ENCODE peak calls at places on chromosomes 16 and 17, in six cellular contexts. Y, L, T, H, X and P are unnamed samples.
A peak's percentile ranks its signal among the peaks of the same experiment; 100 is the strongest.

GRCh38 chr17:12865769-12866168 is 76.5 kb downstream of the ARHGAP44 start:
- DNase-seq in X (no peak), T (no peak), L (no peak), Y (no peak), H (no peak), P (no peak)

GRCh38 chr17:59837362-59838195 is 55.2 kb downstream of the TUBD1 start:
- DNase-seq in X (peak; percentile 99), T (peak; percentile 99), L (peak; percentile 100), H (peak; percentile 99), Y (peak; percentile 67), P (peak; percentile 91)

GRCh38 chr17:61450641-61451537 is 1.3 kb upstream of the TBX4 start:
- DNase-seq in T (no peak), Y (no peak), X (no peak), L (no peak), H (no peak), P (no peak)

GRCh38 chr16:21302898-21303528 is 24.9 kb upstream of the CRYM start:
- DNase-seq in H (peak; percentile 62), L (no peak), Y (no peak), T (peak; percentile 38), X (no peak), P (no peak)

GRCh38 chr16:85615852-85616607 is 2.9 kb downstream of the GSE1 start:
- DNase-seq in T (no peak), L (peak; percentile 88), X (no peak), H (no peak), Y (peak; percentile 87), P (peak; percentile 77)

GRCh38 chr17:82301300-82301915 is 16.0 kb downstream of the CD7 start:
- DNase-seq in L (no peak), Y (no peak), X (no peak), H (no peak), T (no peak), P (no peak)

GRCh38 chr16:83402969-83403368 is 404.8 kb upstream of the HSBP1 start:
- DNase-seq in T (no peak), X (no peak), L (no peak), H (no peak), Y (no peak), P (no peak)

GRCh38 chr17:59377410-59377809 is 46.0 kb downstream of the YPEL2 start:
- DNase-seq in X (peak; percentile 78), H (no peak), Y (no peak), L (no peak), T (no peak), P (no peak)

GRCh38 chr17:66834426-66834918 is 445 bp upstream of the CACNG5 start:
- DNase-seq in Y (no peak), T (no peak), X (no peak), H (no peak), L (no peak), P (no peak)

GRCh38 chr17:17796787-17797061 is 40.1 kb downstream of the SREBF1 start:
- DNase-seq in Y (no peak), X (no peak), L (no peak), T (no peak), H (no peak), P (no peak)

GRCh38 chr16:86229866-86230656 is 280.3 kb upstream of the FOXF1 start:
- DNase-seq in H (no peak), T (no peak), L (no peak), Y (no peak), X (no peak), P (no peak)

GRCh38 chr17:44086364-44087311 is 16.1 kb downstream of the G6PC3 start:
- DNase-seq in T (peak; percentile 64), H (no peak), X (no peak), Y (peak; percentile 61), L (no peak), P (no peak)

GRCh38 chr16:89697161-89697615 is 4.3 kb downstream of the SPATA2L start:
- DNase-seq in H (no peak), X (no peak), Y (no peak), T (no peak), L (no peak), P (no peak)

GRCh38 chr17:10105513-10106001 is 92.8 kb downstream of the GAS7 start:
- DNase-seq in H (no peak), T (no peak), X (no peak), L (no peak), Y (no peak), P (no peak)

GRCh38 chr16:88747588-88748301 is 37.3 kb downstream of the PIEZO1 start:
- DNase-seq in H (no peak), T (no peak), X (no peak), L (peak; percentile 74), Y (no peak), P (no peak)

GRCh38 chr16:1763521-1764511 is 7.5 kb downstream of the NME3 start:
- DNase-seq in H (no peak), L (no peak), X (no peak), T (no peak), Y (no peak), P (no peak)

GRCh38 chr16:1437606-1438005 is 6.7 kb downstream of the PERCC1 start:
- DNase-seq in H (no peak), T (no peak), Y (no peak), L (no peak), X (no peak), P (no peak)

GRCh38 chr17:8871081-8871581 is 3.7 kb upstream of the PIK3R6 start:
- DNase-seq in H (no peak), X (no peak), L (no peak), T (no peak), Y (no peak), P (no peak)

GRCh38 chr16:1960665-1961630 is 1.6 kb downstream of the NDUFB10 start:
- DNase-seq in H (peak; percentile 53), T (no peak), X (no peak), Y (no peak), L (no peak), P (no peak)

GRCh38 chr16:22969567-22969966 is 155.6 kb downstream of the HS3ST2 start:
- DNase-seq in X (no peak), T (no peak), L (no peak), H (no peak), Y (no peak), P (no peak)

GRCh38 chr16:27270389-27270788 is 1.8 kb upstream of the NSMCE1 start:
- DNase-seq in Y (no peak), T (no peak), H (no peak), X (no peak), L (no peak), P (no peak)

GRCh38 chr17:21286066-21286770 is 1.7 kb downstream of the MAP2K3 start:
- DNase-seq in H (peak; percentile 88), T (peak; percentile 95), L (peak; percentile 86), X (peak; percentile 90), Y (peak; percentile 41), P (no peak)

GRCh38 chr16:73050115-73051099 is 2.5 kb upstream of the ZFHX3 start:
- DNase-seq in H (no peak), T (no peak), L (no peak), X (no peak), Y (no peak), P (no peak)

GRCh38 chr16:79714440-79714839 is 113.9 kb upstream of the MAF start:
- DNase-seq in H (no peak), L (no peak), X (no peak), T (no peak), Y (peak; percentile 55), P (no peak)

GRCh38 chr17:8463089-8463488 is 27.4 kb downstream of the NDEL1 start:
- DNase-seq in H (no peak), L (no peak), X (no peak), Y (no peak), T (peak; percentile 68), P (no peak)

GRCh38 chr16:27374794-27375499 is 27.0 kb upstream of the IL21R start:
- DNase-seq in T (no peak), X (peak; percentile 49), L (no peak), Y (peak; percentile 58), H (peak; percentile 57), P (peak; percentile 83)

GRCh38 chr16:69150146-69150865 is 17.9 kb downstream of the UTP4 start:
- DNase-seq in X (peak; percentile 52), T (peak; percentile 60), Y (peak; percentile 87), H (peak; percentile 49), L (peak; percentile 69), P (peak; percentile 84)

GRCh38 chr17:75661531-75661930 is 5.4 kb downstream of the RECQL5 start:
- DNase-seq in L (no peak), T (no peak), H (no peak), X (no peak), Y (peak; percentile 92), P (peak; percentile 99)

GRCh38 chr17:41455236-41455635 is 11.9 kb downstream of the KRT32 start:
- DNase-seq in L (no peak), H (no peak), T (no peak), X (no peak), Y (peak; percentile 21), P (no peak)

GRCh38 chr16:88705746-88706287 is 391 bp downstream of the RNF166 start:
- DNase-seq in H (no peak), Y (no peak), X (no peak), L (no peak), T (no peak), P (no peak)

GRCh38 chr17:55706808-55707773 is 15.6 kb downstream of the TMEM100 start:
- DNase-seq in X (no peak), T (no peak), Y (no peak), H (no peak), L (no peak), P (no peak)

GRCh38 chr17:15510361-15510760 is 42.9 kb upstream of the CDRT4 start:
- DNase-seq in H (peak; percentile 34), T (no peak), L (no peak), Y (no peak), X (peak; percentile 45), P (no peak)